ENCODE peak calls at places on chromosomes 5 and 9, in five cellular contexts. Y is small intestine; Z is cardiac muscle cell; W is CD4-positive, alpha-beta memory T cell; D is dorsolateral prefrontal cortex. G is an unnamed sample.

GRCh38 chr5:145943674-145944121 is 7.3 kb downstream of the SH3RF2 start:
- DNase-seq in Y (peak; percentile 67), Z (peak; percentile 74), D (no peak), W (no peak), G (peak; percentile 49)

GRCh38 chr5:178385472-178385853 is 152.9 kb upstream of the PHYKPL start:
- DNase-seq in W (no peak), D (no peak), Y (no peak), Z (no peak), G (peak; percentile 8)

GRCh38 chr9:37271679-37272078 is 150.8 kb upstream of the GRHPR start:
- DNase-seq in Z (peak; percentile 55), W (no peak), Y (no peak), D (no peak), G (no peak)

GRCh38 chr9:133396952-133397351 is 20.8 kb downstream of the STKLD1 start:
- DNase-seq in Z (peak; percentile 34), D (no peak), Y (no peak), W (peak; percentile 13), G (peak; percentile 28)

GRCh38 chr5:100119903-100120302 is 415.3 kb upstream of the FAM174A start:
- DNase-seq in W (no peak), Y (no peak), Z (no peak), D (no peak), G (no peak)

GRCh38 chr5:539469-540214 is 15.4 kb upstream of the SLC9A3 start:
- DNase-seq in D (no peak), W (no peak), Z (no peak), Y (peak; percentile 40), G (no peak)

GRCh38 chr9:134661791-134662142 is 20.2 kb downstream of the COL5A1 start:
- DNase-seq in W (no peak), D (no peak), Z (no peak), Y (no peak), G (peak; percentile 87)

GRCh38 chr5:5340206-5340729 is 82.2 kb upstream of the ICE1 start:
- DNase-seq in D (peak; percentile 48), Y (peak; percentile 4), Z (peak; percentile 92), W (no peak), G (peak; percentile 99)

GRCh38 chr9:80401243-80401642 is 829.5 kb downstream of the TLE4 start:
- DNase-seq in Z (no peak), D (no peak), Y (no peak), W (no peak), G (no peak)

GRCh38 chr9:114097613-114098020 is 1.5 kb downstream of the KIF12 start:
- DNase-seq in Z (peak; percentile 58), W (no peak), Y (peak; percentile 62), D (no peak), G (no peak)

GRCh38 chr9:14403112-14403511 is 89.2 kb upstream of the NFIB start:
- DNase-seq in D (no peak), W (no peak), Z (no peak), Y (no peak), G (no peak)

GRCh38 chr9:126151671-126152050 is 175.0 kb upstream of the MVB12B start:
- DNase-seq in Y (peak; percentile 23), D (no peak), Z (peak; percentile 3), W (no peak), G (no peak)

GRCh38 chr5:142726188-142726731 is 40.4 kb upstream of the FGF1 start:
- DNase-seq in W (no peak), D (no peak), Y (no peak), Z (peak; percentile 94), G (peak; percentile 96)

GRCh38 chr9:122051401-122052346 is 41.4 kb downstream of the TTLL11 start:
- DNase-seq in D (no peak), Z (peak; percentile 66), Y (no peak), W (no peak), G (peak; percentile 88)

GRCh38 chr5:169803077-169803981 is 166.3 kb downstream of the DOCK2 start:
- DNase-seq in W (no peak), D (no peak), Y (peak; percentile 1), Z (peak; percentile 99), G (peak; percentile 100)

GRCh38 chr5:151589878-151590570 is 1.1 kb downstream of the FAT2 start:
- DNase-seq in D (no peak), Z (no peak), Y (no peak), W (no peak), G (peak; percentile 17)

GRCh38 chr9:107229146-107229545 is 53.9 kb upstream of the RAD23B start:
- DNase-seq in Y (no peak), D (no peak), W (no peak), Z (no peak), G (no peak)

GRCh38 chr5:181217111-181217804 is 5.8 kb upstream of the TRIM41 start:
- DNase-seq in W (peak; percentile 84), D (peak; percentile 55), Z (peak; percentile 68), Y (peak; percentile 28), G (peak; percentile 56)

GRCh38 chr5:76764374-76764773 is 48.4 kb downstream of the F2R start:
- DNase-seq in W (no peak), Z (no peak), Y (no peak), D (no peak), G (no peak)

GRCh38 chr5:111074244-111074643 is 2.7 kb downstream of the TSLP start:
- DNase-seq in Z (no peak), Y (no peak), D (no peak), W (no peak), G (no peak)

GRCh38 chr5:38672059-38672791 is 115.8 kb upstream of the LIFR start:
- DNase-seq in Y (no peak), D (no peak), Z (peak; percentile 94), W (no peak), G (peak; percentile 73)

GRCh38 chr5:90645024-90645610 is 86.5 kb downstream of the ADGRV1 start:
- DNase-seq in D (no peak), Y (no peak), Z (no peak), W (no peak), G (peak; percentile 1)

GRCh38 chr5:30438785-30439184 is 754.7 kb upstream of the CDH6 start:
- DNase-seq in D (no peak), Z (no peak), W (no peak), Y (no peak), G (no peak)

GRCh38 chr5:78496373-78496772 is 136.0 kb downstream of the SCAMP1 start:
- DNase-seq in Z (no peak), D (no peak), W (no peak), Y (no peak), G (peak; percentile 62)

GRCh38 chr5:139272471-139273321 is 20.8 kb upstream of the MATR3 start:
- DNase-seq in W (peak; percentile 52), D (no peak), Y (peak; percentile 55), Z (peak; percentile 34), G (peak; percentile 44)

GRCh38 chr9:1052908-1053590 is 2.9 kb downstream of the DMRT2 start:
- DNase-seq in W (no peak), Z (no peak), D (no peak), Y (no peak), G (no peak)

GRCh38 chr9:1051286-1052118 is 1.3 kb downstream of the DMRT2 start:
- DNase-seq in Y (peak; percentile 26), D (peak; percentile 54), Z (no peak), W (no peak), G (peak; percentile 18)

GRCh38 chr9:1050125-1050895 is at the start of gene DMRT2:
- DNase-seq in D (peak; percentile 89), W (no peak), Z (peak; percentile 81), Y (peak; percentile 69), G (peak; percentile 90)

GRCh38 chr9:1053848-1054365 is 3.8 kb downstream of the DMRT2 start:
- DNase-seq in W (no peak), Z (no peak), D (no peak), Y (no peak), G (no peak)

DNA sequence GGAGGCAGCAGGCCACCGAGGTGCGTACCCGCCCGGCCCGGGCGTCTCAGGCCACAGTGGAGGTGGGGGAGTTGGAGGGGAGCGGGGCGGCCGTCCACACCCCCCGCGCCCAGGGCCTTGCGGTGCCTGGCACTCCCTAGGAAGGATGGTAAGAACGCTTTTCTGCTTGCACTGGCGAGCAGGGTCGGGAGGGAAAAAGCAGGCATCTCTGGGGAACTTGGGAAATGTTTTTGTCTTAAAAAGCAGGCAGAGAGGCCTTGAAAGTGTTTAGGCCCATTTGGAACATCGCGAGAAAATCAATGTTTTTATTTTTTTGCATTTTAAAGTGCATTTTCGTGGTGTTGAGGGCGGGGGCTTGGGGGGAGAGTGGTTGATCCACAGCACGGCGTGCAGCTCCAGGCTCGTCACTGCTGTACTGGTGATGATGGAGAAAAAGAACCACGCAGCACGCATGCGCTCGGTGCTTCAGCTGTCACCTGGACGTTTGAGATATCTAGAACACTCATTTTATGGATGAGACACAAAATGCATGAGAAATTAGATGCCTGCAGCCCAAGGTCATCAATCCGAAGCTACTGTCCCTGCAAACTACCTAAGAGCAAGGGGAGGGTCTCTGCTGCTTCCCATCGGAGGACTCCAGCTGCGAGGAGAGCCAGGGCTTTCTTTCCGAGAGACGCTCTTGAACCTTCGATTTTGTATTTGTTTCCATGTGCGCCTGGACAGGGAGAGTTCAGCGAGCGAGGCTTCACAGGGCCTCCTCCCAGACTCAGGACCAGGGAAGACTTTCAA is 2.2 kb downstream of the DMRT2 start:
- DNase-seq in D (no peak), Y (no peak), W (no peak), Z (no peak), G (no peak)
- H3K4me3 ChIP-seq in D (peak overlapping the region; percentile 71), Y (peak overlapping the region; percentile 16), W (no peak overlapping the region), Z (peak overlapping the region; percentile 37), G (no peak overlapping the region)

DNA sequence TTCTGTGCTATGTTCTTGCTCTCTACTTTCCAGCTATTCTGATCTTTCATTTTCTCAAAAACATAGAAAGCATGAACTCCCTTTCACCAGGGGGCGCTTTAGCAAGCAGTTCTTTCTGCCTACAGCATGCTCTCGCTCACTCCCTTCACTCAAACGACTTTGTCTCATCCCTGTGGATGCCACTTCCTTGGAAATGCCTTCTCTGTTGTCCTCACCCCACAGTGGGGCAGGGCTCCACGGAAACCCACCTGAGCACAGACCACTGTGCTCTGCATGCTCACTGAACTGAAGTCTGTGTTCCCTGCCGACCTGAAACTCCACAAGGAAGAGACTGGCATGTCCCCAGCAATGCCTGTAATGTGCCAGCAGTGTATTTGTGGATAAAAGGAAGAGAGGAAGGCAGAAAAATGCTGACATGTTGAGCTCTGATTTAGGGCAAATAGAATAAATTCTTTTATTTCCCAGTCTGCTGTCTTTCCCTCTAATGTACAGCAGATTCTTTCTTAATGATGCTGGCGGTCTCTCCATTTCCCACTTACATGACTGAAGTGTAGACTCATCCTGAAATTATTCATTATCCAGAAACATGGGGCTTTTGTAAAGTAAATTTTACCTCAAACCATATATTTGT is 4.9 kb upstream of the ROR2 start:
- DNase-seq in Y (peak; percentile 37), W (no peak), D (no peak), Z (peak; percentile 80), G (peak; percentile 74)
- H3K4me3 ChIP-seq in Y (no peak overlapping the region), W (no peak overlapping the region), D (no peak overlapping the region), Z (no peak overlapping the region), G (peak overlapping the region; percentile 23)

GRCh38 chr5:156411131-156411727 is 84.3 kb downstream of the SGCD start:
- DNase-seq in D (no peak), Y (no peak), W (no peak), Z (peak; percentile 60), G (peak; percentile 75)
- H3K4me3 ChIP-seq in D (no peak overlapping the region), Y (no peak overlapping the region), W (no peak overlapping the region), Z (no peak overlapping the region), G (no peak overlapping the region)

DNA sequence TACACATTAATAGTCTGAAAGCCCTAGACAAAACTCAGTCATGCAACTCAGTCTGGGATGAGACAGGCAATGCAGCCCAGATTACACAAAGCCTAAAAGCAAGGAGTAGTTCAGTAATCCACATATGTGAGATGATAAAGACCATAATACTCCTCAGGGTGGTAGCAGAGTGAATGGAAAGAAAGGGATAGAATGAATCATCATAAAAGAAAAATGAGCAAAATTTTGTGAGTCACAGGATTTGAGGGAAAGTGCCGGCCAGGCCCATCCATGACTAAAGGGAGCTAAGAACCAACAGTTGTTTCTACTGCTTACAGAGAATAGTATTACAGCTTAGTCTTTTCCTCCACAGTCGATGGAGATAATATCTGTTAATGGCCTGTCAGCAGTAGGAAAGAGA is 90.0 kb upstream of the POU5F2 start:
- DNase-seq in Y (no peak), Z (peak; percentile 69), W (no peak), D (no peak), G (peak; percentile 92)
- H3K4me3 ChIP-seq in Y (no peak overlapping the region), Z (no peak overlapping the region), W (no peak overlapping the region), D (no peak overlapping the region), G (no peak overlapping the region)

G was measured in fibroblast of mammary gland.